ENCODE peak calls at places on chromosomes 13 and 19, in ten cellular contexts. V is trophoblast cell, D is hepatocyte, H is OCI-LY7, T is neural progenitor cell, K is fibroblast of lung, U is A549, M is IMR-90, W is mesendoderm, X is osteoblast. G is an unnamed sample.

GRCh38 chr13:40452741-40453665 is 213.4 kb downstream of the FOXO1 start:
- DNase-seq in X (peak; percentile 80), K (peak; percentile 28), M (peak; percentile 8), U (no peak), T (no peak), W (no peak), D (no peak), V (peak; percentile 59), H (no peak), G (peak; percentile 83)

GRCh38 chr13:78610381-78610883 is 7.1 kb upstream of the POU4F1 start:
- DNase-seq in T (no peak), D (no peak), W (no peak), X (no peak), M (peak; percentile 49), H (no peak), U (no peak), K (peak; percentile 54), V (no peak), G (no peak)

GRCh38 chr13:99505814-99506269 is 4.6 kb downstream of the TM9SF2 start:
- DNase-seq in K (peak; percentile 48), V (no peak), M (peak; percentile 63), X (peak; percentile 51), W (no peak), T (no peak), U (peak; percentile 16), D (no peak), H (no peak), G (no peak)

GRCh38 chr13:106243011-106243410 is 292.5 kb downstream of the EFNB2 start:
- DNase-seq in H (no peak), K (no peak), X (no peak), M (no peak), W (no peak), V (no peak), D (no peak), U (no peak), T (no peak), G (no peak)

GRCh38 chr19:6501740-6502648 is at the start of gene TUBB4A:
- DNase-seq in D (peak; percentile 32), W (no peak), V (no peak), K (no peak), M (no peak), U (peak; percentile 54), X (peak; percentile 78), T (peak; percentile 56), H (peak; percentile 84), G (no peak)

GRCh38 chr19:3516675-3517207 is 10.6 kb downstream of the FZR1 start:
- DNase-seq in X (no peak), W (no peak), K (no peak), U (no peak), T (no peak), H (peak; percentile 79), D (no peak), V (no peak), M (no peak), G (no peak)

GRCh38 chr19:33110201-33110910 is 21.6 kb upstream of the WDR88 start:
- DNase-seq in H (no peak), D (no peak), K (peak; percentile 71), W (no peak), X (peak; percentile 81), T (no peak), M (peak; percentile 87), U (no peak), V (no peak), G (peak; percentile 31)

GRCh38 chr19:18131841-18132596 is 20.9 kb upstream of the PIK3R2 start:
- DNase-seq in D (no peak), K (no peak), W (no peak), M (no peak), T (peak; percentile 36), H (no peak), X (peak; percentile 81), U (no peak), V (no peak), G (no peak)

GRCh38 chr13:51313619-51314018 is 25.9 kb upstream of the SERPINE3 start:
- DNase-seq in W (no peak), U (no peak), M (no peak), K (no peak), H (no peak), D (no peak), X (no peak), T (no peak), V (no peak), G (no peak)

GRCh38 chr13:51317262-51317661 is 22.2 kb upstream of the SERPINE3 start:
- DNase-seq in W (no peak), T (no peak), V (no peak), X (peak; percentile 88), K (peak; percentile 10), M (peak; percentile 17), D (no peak), U (no peak), H (no peak), G (no peak)

GRCh38 chr13:51318876-51319275 is 20.6 kb upstream of the SERPINE3 start:
- DNase-seq in D (no peak), T (no peak), W (no peak), U (no peak), K (no peak), X (no peak), V (peak; percentile 71), H (no peak), M (no peak), G (no peak)

GRCh38 chr13:51318015-51318414 is 21.5 kb upstream of the SERPINE3 start:
- DNase-seq in K (no peak), V (no peak), M (no peak), D (no peak), W (no peak), H (no peak), X (peak; percentile 57), U (no peak), T (no peak), G (no peak)

DNA sequence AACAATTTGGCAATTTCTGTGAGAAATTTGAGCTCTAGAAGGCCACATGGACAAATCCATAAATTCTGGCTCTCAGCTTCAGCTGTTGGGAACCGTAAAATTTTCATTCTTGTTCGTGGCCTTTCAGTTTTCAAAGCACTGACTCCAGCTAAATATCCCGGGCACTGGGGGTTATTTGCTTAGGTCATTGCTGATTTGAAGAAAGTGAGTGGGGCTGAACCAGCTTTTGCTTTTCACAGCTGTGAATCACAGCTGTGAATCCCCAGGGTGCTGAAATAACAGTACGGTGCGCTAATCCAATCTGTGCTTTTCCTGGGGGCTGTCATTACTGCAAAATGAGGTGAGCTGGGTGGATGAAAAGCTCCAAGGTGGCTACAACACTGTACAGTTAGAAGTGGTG is 23.8 kb upstream of the SERPINE3 start:
- DNase-seq in V (no peak), D (no peak), X (no peak), M (no peak), T (peak; percentile 20), H (no peak), K (peak; percentile 11), W (no peak), U (no peak), G (no peak)
- H3K4me2 ChIP-seq in V (no peak overlapping the region), D (no peak overlapping the region), X (peak overlapping the region; percentile 56), M (no peak overlapping the region), T (no peak overlapping the region), H (no peak overlapping the region), K (no peak overlapping the region), W (no peak overlapping the region), U (no peak overlapping the region), G (no peak overlapping the region)

DNA sequence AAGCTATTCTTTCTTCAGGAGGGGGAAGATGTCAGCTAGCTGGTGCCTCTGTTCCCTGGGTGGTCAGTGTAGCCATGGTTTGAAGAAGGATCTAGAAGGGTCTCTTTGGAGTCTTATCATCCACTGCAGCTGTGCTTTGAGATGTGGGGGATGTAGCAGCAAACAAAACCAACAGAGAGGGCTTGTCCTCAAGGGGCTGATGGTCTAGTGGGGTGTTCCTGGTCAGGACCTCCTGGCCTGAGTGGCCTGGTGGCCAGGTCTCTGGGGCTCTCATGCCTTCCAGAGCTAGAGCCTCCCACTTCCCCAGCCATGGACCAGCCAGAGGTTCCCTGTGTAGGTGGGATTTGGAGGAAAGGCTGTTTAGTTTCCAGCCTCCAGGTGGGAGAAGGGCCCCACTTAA is 40.3 kb downstream of the LYL1 start:
- DNase-seq in H (no peak), D (no peak), T (no peak), K (no peak), M (no peak), U (no peak), W (no peak), V (no peak), X (peak; percentile 62), G (no peak)
- H3K4me2 ChIP-seq in H (no peak overlapping the region), D (no peak overlapping the region), T (no peak overlapping the region), K (no peak overlapping the region), M (no peak overlapping the region), U (no peak overlapping the region), W (no peak overlapping the region), V (no peak overlapping the region), X (no peak overlapping the region), G (no peak overlapping the region)

GRCh38 chr19:54077334-54077733 is 3.8 kb downstream of the TARM1 start:
- DNase-seq in T (no peak), W (no peak), K (no peak), V (no peak), X (no peak), U (no peak), M (no peak), H (no peak), D (no peak), G (no peak)
- H3K4me2 ChIP-seq in T (no peak overlapping the region), W (no peak overlapping the region), K (no peak overlapping the region), V (no peak overlapping the region), X (no peak overlapping the region), U (no peak overlapping the region), M (no peak overlapping the region), H (no peak overlapping the region), D (no peak overlapping the region), G (no peak overlapping the region)

GRCh38 chr13:93413972-93414717 is 187.5 kb downstream of the GPC6 start:
- DNase-seq in K (peak; percentile 68), T (no peak), H (no peak), D (no peak), U (no peak), X (no peak), V (no peak), M (peak; percentile 55), W (peak; percentile 28), G (no peak)

GRCh38 chr13:93420887-93421286 is 194.3 kb downstream of the GPC6 start:
- DNase-seq in X (no peak), V (no peak), H (no peak), W (no peak), D (no peak), U (no peak), K (no peak), T (no peak), M (no peak), G (no peak)

GRCh38 chr13:93418398-93418797 is 191.8 kb downstream of the GPC6 start:
- DNase-seq in M (no peak), W (no peak), X (no peak), T (no peak), K (no peak), D (no peak), U (no peak), V (no peak), H (no peak), G (no peak)

GRCh38 chr13:93420206-93420605 is 193.6 kb downstream of the GPC6 start:
- DNase-seq in H (no peak), D (no peak), T (no peak), K (no peak), M (no peak), W (peak; percentile 17), V (no peak), X (no peak), U (no peak), G (no peak)

DNA sequence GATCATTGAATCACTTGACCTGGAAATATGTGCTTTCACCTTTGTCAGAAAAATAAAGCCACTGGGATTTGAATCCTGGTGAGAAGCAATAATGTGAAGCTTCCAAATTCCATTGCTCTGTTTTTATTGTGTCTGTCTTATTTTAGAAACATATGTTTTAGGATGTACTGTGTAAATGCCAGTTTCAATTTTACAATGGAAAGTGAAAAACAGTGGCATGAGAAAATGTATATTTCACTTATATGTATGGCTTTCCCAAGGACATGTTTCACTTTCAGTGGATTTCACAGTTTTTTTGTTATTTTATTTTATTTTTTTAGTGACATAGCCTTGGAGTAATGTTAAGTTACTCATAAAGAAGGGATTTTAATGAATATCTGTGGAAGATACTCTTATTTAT is 190.3 kb downstream of the GPC6 start:
- DNase-seq in K (no peak), T (no peak), V (no peak), D (no peak), H (no peak), X (no peak), M (peak; percentile 22), W (no peak), U (no peak), G (no peak)
- H3K4me2 ChIP-seq in K (no peak overlapping the region), T (no peak overlapping the region), V (no peak overlapping the region), D (no peak overlapping the region), H (no peak overlapping the region), X (peak overlapping the region; percentile 47), M (no peak overlapping the region), W (no peak overlapping the region), U (no peak overlapping the region), G (no peak overlapping the region)

G was measured in PC-9.